ENCODE peak calls at places on chromosome 18, in four cellular contexts. One of them, this sample, is unnamed.

GRCh38 chr18:49841236-49842217 is 28.2 kb upstream of the ACAA2 start:
- DNase-seq in left ventricle myocardium inferior: no peak
- DNase-seq in breast epithelium: no peak
- DNase-seq in neuronal stem cell: no peak
- DNase-seq in this sample: no peak

GRCh38 chr18:70197042-70197441 is 8.4 kb downstream of the RTTN start:
- DNase-seq in neuronal stem cell: no peak
- DNase-seq in breast epithelium: no peak
- DNase-seq in left ventricle myocardium inferior: no peak
- DNase-seq in this sample: no peak

GRCh38 chr18:61854578-61854977 is 38.2 kb downstream of the RNF152 start:
- DNase-seq in neuronal stem cell: no peak
- DNase-seq in left ventricle myocardium inferior: no peak
- DNase-seq in breast epithelium: no peak
- DNase-seq in this sample: no peak

GRCh38 chr18:45066210-45066609 is 385.5 kb downstream of the SETBP1 start:
- DNase-seq in neuronal stem cell: no peak
- DNase-seq in left ventricle myocardium inferior: no peak
- DNase-seq in breast epithelium: no peak
- DNase-seq in this sample: no peak

GRCh38 chr18:55413474-55413873 is 174.5 kb downstream of the TCF4 start:
- DNase-seq in neuronal stem cell: no peak
- DNase-seq in breast epithelium: no peak
- DNase-seq in left ventricle myocardium inferior: no peak
- DNase-seq in this sample: no peak

GRCh38 chr18:23631746-23632145 is 31.0 kb downstream of the ANKRD29 start:
- DNase-seq in breast epithelium: no peak
- DNase-seq in neuronal stem cell: no peak
- DNase-seq in left ventricle myocardium inferior: no peak
- DNase-seq in this sample: no peak

GRCh38 chr18:59024829-59025228 is 114.9 kb upstream of the SEC11C start:
- DNase-seq in breast epithelium: no peak
- DNase-seq in left ventricle myocardium inferior: no peak
- DNase-seq in neuronal stem cell: no peak
- DNase-seq in this sample: no peak

GRCh38 chr18:45627204-45627526 is 11.9 kb downstream of the SLC14A2 start:
- DNase-seq in left ventricle myocardium inferior: no peak
- DNase-seq in breast epithelium: no peak
- DNase-seq in neuronal stem cell: peak
- DNase-seq in this sample: no peak

GRCh38 chr18:76274470-76275289 is 220.4 kb downstream of the ZNF516 start:
- DNase-seq in left ventricle myocardium inferior: no peak
- DNase-seq in neuronal stem cell: peak
- DNase-seq in breast epithelium: no peak
- DNase-seq in this sample: no peak

GRCh38 chr18:4068552-4069158 is 386.5 kb downstream of the DLGAP1 start:
- DNase-seq in neuronal stem cell: peak
- DNase-seq in breast epithelium: no peak
- DNase-seq in left ventricle myocardium inferior: no peak
- DNase-seq in this sample: no peak

GRCh38 chr18:3367491-3368091 is 82.4 kb upstream of the TGIF1 start:
- DNase-seq in neuronal stem cell: no peak
- DNase-seq in left ventricle myocardium inferior: no peak
- DNase-seq in breast epithelium: no peak
- DNase-seq in this sample: no peak

GRCh38 chr18:57666818-57667497 is 45.3 kb upstream of the NARS1 start:
- DNase-seq in left ventricle myocardium inferior: no peak
- DNase-seq in neuronal stem cell: no peak
- DNase-seq in breast epithelium: no peak
- DNase-seq in this sample: no peak

GRCh38 chr18:58195278-58195721 is 151.3 kb downstream of the NEDD4L start:
- DNase-seq in left ventricle myocardium inferior: no peak
- DNase-seq in breast epithelium: peak
- DNase-seq in neuronal stem cell: no peak
- DNase-seq in this sample: peak

GRCh38 chr18:58581265-58581664 is 47.6 kb downstream of the ALPK2 start:
- DNase-seq in neuronal stem cell: no peak
- DNase-seq in left ventricle myocardium inferior: no peak
- DNase-seq in breast epithelium: no peak
- DNase-seq in this sample: no peak

GRCh38 chr18:70961933-70962332 is 673.1 kb downstream of the SOCS6 start:
- DNase-seq in breast epithelium: no peak
- DNase-seq in neuronal stem cell: no peak
- DNase-seq in left ventricle myocardium inferior: no peak
- DNase-seq in this sample: no peak

GRCh38 chr18:10381516-10381915 is 72.9 kb upstream of the APCDD1 start:
- DNase-seq in neuronal stem cell: no peak
- DNase-seq in left ventricle myocardium inferior: no peak
- DNase-seq in breast epithelium: no peak
- DNase-seq in this sample: no peak

GRCh38 chr18:49648326-49648725 is 86.5 kb downstream of the LIPG start:
- DNase-seq in neuronal stem cell: no peak
- DNase-seq in left ventricle myocardium inferior: peak
- DNase-seq in breast epithelium: no peak
- DNase-seq in this sample: no peak

GRCh38 chr18:44839239-44839666 is 158.6 kb downstream of the SETBP1 start:
- DNase-seq in left ventricle myocardium inferior: peak
- DNase-seq in breast epithelium: no peak
- DNase-seq in neuronal stem cell: peak
- DNase-seq in this sample: peak

GRCh38 chr18:76461148-76461547 is 33.9 kb downstream of the ZNF516 start:
- DNase-seq in breast epithelium: no peak
- DNase-seq in neuronal stem cell: no peak
- DNase-seq in left ventricle myocardium inferior: no peak
- DNase-seq in this sample: no peak

GRCh38 chr18:57437782-57438668 is 2.9 kb downstream of the ONECUT2 start:
- DNase-seq in breast epithelium: no peak
- DNase-seq in left ventricle myocardium inferior: no peak
- DNase-seq in neuronal stem cell: peak
- DNase-seq in this sample: peak

GRCh38 chr18:50820901-50821520 is 1.2 kb upstream of the MRO start:
- DNase-seq in neuronal stem cell: no peak
- DNase-seq in left ventricle myocardium inferior: no peak
- DNase-seq in breast epithelium: no peak
- DNase-seq in this sample: no peak

GRCh38 chr18:11005528-11005927 is 143.8 kb downstream of the PIEZO2 start:
- DNase-seq in neuronal stem cell: peak
- DNase-seq in breast epithelium: no peak
- DNase-seq in left ventricle myocardium inferior: no peak
- DNase-seq in this sample: no peak

GRCh38 chr18:71370095-71370494 is 1081.2 kb downstream of the SOCS6 start:
- DNase-seq in breast epithelium: no peak
- DNase-seq in neuronal stem cell: no peak
- DNase-seq in left ventricle myocardium inferior: no peak
- DNase-seq in this sample: no peak

GRCh38 chr18:616380-616995 is 19.7 kb downstream of the CLUL1 start:
- DNase-seq in breast epithelium: no peak
- DNase-seq in left ventricle myocardium inferior: no peak
- DNase-seq in neuronal stem cell: no peak
- DNase-seq in this sample: no peak

DNA sequence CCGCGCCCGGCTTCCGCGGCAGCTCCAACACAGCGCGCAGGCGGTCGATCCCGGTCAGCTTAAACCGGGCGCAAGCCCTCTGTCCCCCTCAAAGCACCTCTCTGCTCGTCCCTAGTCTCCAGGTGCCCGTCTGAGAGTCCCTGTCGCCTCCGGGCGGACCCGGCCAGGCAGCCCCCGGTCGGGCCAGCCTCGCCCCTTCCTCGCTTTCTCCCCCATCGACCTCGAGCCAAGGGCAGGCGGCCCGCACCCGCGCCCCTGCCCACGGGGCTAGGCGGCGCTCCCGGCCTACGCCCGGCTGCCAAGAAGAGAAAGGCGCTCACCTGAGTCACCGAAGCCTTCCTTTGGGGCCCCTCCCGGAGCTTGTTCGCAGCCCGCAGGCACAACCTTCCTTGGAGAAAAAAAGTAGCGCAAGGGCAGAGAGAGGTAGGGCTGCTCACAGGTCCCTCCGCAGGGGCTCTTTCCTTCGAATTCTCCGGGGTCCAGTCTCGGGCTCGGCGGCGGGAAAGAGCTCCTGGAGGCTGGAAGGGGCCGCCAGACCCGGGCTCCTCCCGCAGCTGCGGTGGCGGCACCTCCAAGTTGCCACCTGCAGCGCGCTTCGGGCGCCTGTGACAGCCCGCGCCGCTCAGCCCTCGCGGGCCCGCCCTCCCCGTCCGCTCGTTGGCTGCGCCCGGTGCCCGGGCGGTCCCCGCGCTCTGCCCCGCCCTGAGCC is 86.4 kb upstream of the EPB41L3 start:
- DNase-seq in left ventricle myocardium inferior: peak
- DNase-seq in breast epithelium: peak
- DNase-seq in neuronal stem cell: peak
- DNase-seq in this sample: peak
- H3K27ac ChIP-seq in left ventricle myocardium inferior: peak
- H3K27ac ChIP-seq in breast epithelium: peak
- H3K27ac ChIP-seq in neuronal stem cell: no peak
- H3K27ac ChIP-seq in this sample: peak

DNA sequence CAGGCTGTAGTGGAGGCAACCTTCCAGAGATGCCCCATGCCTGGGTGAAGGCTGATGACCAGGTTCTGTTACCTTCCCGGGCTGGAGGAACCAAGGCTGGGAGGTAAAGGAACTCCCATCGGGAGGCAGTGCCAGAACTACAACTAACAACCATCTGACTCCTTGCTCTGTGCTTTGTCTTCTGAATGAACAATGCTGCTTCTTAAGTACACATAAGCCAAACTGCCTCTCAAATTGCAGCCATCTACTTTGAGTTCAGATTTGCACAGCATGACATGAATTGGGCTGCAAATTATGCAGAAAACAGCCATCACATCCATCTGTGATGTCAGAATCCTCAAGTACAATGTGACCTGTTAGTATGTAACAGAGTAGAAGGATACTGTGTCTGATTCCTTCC is 290.6 kb downstream of the ZNF521 start:
- DNase-seq in breast epithelium: no peak
- DNase-seq in neuronal stem cell: no peak
- DNase-seq in left ventricle myocardium inferior: no peak
- DNase-seq in this sample: no peak
- H3K4me3 ChIP-seq in breast epithelium: no peak
- H3K4me3 ChIP-seq in neuronal stem cell: no peak
- H3K4me3 ChIP-seq in left ventricle myocardium inferior: no peak
- H3K4me3 ChIP-seq in this sample: no peak

GRCh38 chr18:13621886-13622619 is 104.3 kb downstream of the FAM210A start:
- DNase-seq in breast epithelium: no peak
- DNase-seq in neuronal stem cell: no peak
- DNase-seq in left ventricle myocardium inferior: no peak
- DNase-seq in this sample: no peak
- H3K27ac ChIP-seq in breast epithelium: no peak
- H3K27ac ChIP-seq in neuronal stem cell: no peak
- H3K27ac ChIP-seq in left ventricle myocardium inferior: no peak
- H3K27ac ChIP-seq in this sample: no peak

GRCh38 chr18:43195421-43195820 is 79.9 kb upstream of the RIT2 start:
- DNase-seq in breast epithelium: no peak
- DNase-seq in neuronal stem cell: no peak
- DNase-seq in left ventricle myocardium inferior: no peak
- DNase-seq in this sample: no peak

GRCh38 chr18:43193336-43193735 is 77.9 kb upstream of the RIT2 start:
- DNase-seq in neuronal stem cell: no peak
- DNase-seq in left ventricle myocardium inferior: no peak
- DNase-seq in breast epithelium: no peak
- DNase-seq in this sample: no peak

GRCh38 chr18:43192408-43192807 is 76.9 kb upstream of the RIT2 start:
- DNase-seq in neuronal stem cell: no peak
- DNase-seq in breast epithelium: no peak
- DNase-seq in left ventricle myocardium inferior: no peak
- DNase-seq in this sample: no peak
- H3K4me3 ChIP-seq in neuronal stem cell: no peak
- H3K4me3 ChIP-seq in breast epithelium: no peak
- H3K4me3 ChIP-seq in left ventricle myocardium inferior: no peak
- H3K4me3 ChIP-seq in this sample: no peak

This sample was measured in kidney.